ENCODE peak calls at places on chromosomes 5 and 9, in eight cellular contexts. L, P, Y, U, T, F, A and M are unnamed samples.

GRCh38 chr9:134434896-134435506 is 108.7 kb downstream of the RXRA start:
- DNase-seq in L (no peak), P (peak), Y (no peak), U (peak), T (peak), F (peak), A (peak), M (peak)

GRCh38 chr5:181204561-181205401 is at the start of gene TRIM7:
- DNase-seq in L (no peak), P (no peak), Y (peak), U (peak), T (no peak), F (peak), A (peak), M (no peak)

GRCh38 chr9:90142580-90142979 is 500.0 kb downstream of the DIRAS2 start:
- DNase-seq in L (peak), P (peak), Y (peak), U (peak), T (peak), F (peak), A (peak), M (no peak)

GRCh38 chr5:7548576-7548975 is 152.6 kb downstream of the ADCY2 start:
- DNase-seq in L (no peak), P (no peak), Y (no peak), U (no peak), T (no peak), F (no peak), A (no peak), M (no peak)

GRCh38 chr5:78002690-78003089 is 226.6 kb upstream of the TBCA start:
- DNase-seq in L (no peak), P (no peak), Y (no peak), U (no peak), T (no peak), F (peak), A (no peak), M (no peak)

GRCh38 chr9:82563841-82564240 is 499.1 kb downstream of the RASEF start:
- DNase-seq in L (no peak), P (no peak), Y (no peak), U (no peak), T (no peak), F (no peak), A (no peak), M (no peak)

GRCh38 chr5:155897761-155898160 is 429.2 kb upstream of the SGCD start:
- DNase-seq in L (no peak), P (no peak), Y (no peak), U (no peak), T (no peak), F (no peak), A (no peak), M (no peak)

GRCh38 chr5:139138790-139139189 is 59.4 kb downstream of the SIL1 start:
- DNase-seq in L (peak), P (no peak), Y (peak), U (peak), T (peak), F (peak), A (no peak), M (no peak)

GRCh38 chr9:134031783-134032182 is 6.5 kb downstream of the BRD3OS start:
- DNase-seq in L (no peak), P (no peak), Y (no peak), U (no peak), T (no peak), F (no peak), A (no peak), M (no peak)

GRCh38 chr5:44987026-44987425 is 178.3 kb downstream of the MRPS30 start:
- DNase-seq in L (no peak), P (no peak), Y (no peak), U (no peak), T (no peak), F (no peak), A (no peak), M (no peak)

GRCh38 chr9:112581469-112582176 is 95.0 kb downstream of the KIAA1958 start:
- DNase-seq in L (no peak), P (no peak), Y (no peak), U (no peak), T (peak), F (no peak), A (no peak), M (no peak)

GRCh38 chr5:139137703-139138102 is 60.5 kb downstream of the SIL1 start:
- DNase-seq in L (peak), P (no peak), Y (peak), U (no peak), T (peak), F (no peak), A (peak), M (no peak)

GRCh38 chr5:179294131-179294780 is 51.0 kb downstream of the ADAMTS2 start:
- DNase-seq in L (no peak), P (no peak), Y (no peak), U (no peak), T (no peak), F (no peak), A (no peak), M (no peak)

GRCh38 chr9:27353405-27354229 is 56.7 kb upstream of the EQTN start:
- DNase-seq in L (no peak), P (no peak), Y (no peak), U (no peak), T (no peak), F (no peak), A (no peak), M (no peak)

GRCh38 chr9:37297592-37297991 is 124.9 kb upstream of the GRHPR start:
- DNase-seq in L (no peak), P (no peak), Y (no peak), U (no peak), T (no peak), F (no peak), A (no peak), M (no peak)

GRCh38 chr9:99241106-99241505 is 19.0 kb downstream of the SEC61B start:
- DNase-seq in L (no peak), P (no peak), Y (peak), U (no peak), T (peak), F (no peak), A (no peak), M (no peak)

GRCh38 chr9:95132406-95133350 is 184.8 kb downstream of the FANCC start:
- DNase-seq in L (no peak), P (no peak), Y (no peak), U (no peak), T (no peak), F (no peak), A (no peak), M (no peak)

GRCh38 chr5:54869691-54870090 is 115.7 kb downstream of the ESM1 start:
- DNase-seq in L (no peak), P (no peak), Y (no peak), U (no peak), T (no peak), F (no peak), A (no peak), M (no peak)

GRCh38 chr9:121699271-121700164 is 48.1 kb downstream of the DAB2IP start:
- DNase-seq in L (no peak), P (peak), Y (peak), U (peak), T (peak), F (peak), A (peak), M (no peak)

GRCh38 chr5:150320048-150320555 is 17.4 kb upstream of the ARSI start:
- DNase-seq in L (no peak), P (peak), Y (no peak), U (peak), T (no peak), F (peak), A (peak), M (no peak)

GRCh38 chr9:80875947-80876346 is 813.4 kb downstream of the TLE1 start:
- DNase-seq in L (no peak), P (no peak), Y (no peak), U (no peak), T (no peak), F (no peak), A (no peak), M (no peak)

GRCh38 chr9:26462751-26463150 is 429.9 kb downstream of the CAAP1 start:
- DNase-seq in L (no peak), P (no peak), Y (no peak), U (no peak), T (no peak), F (no peak), A (no peak), M (no peak)

GRCh38 chr5:136208946-136209345 is 16.0 kb upstream of the SMIM32 start:
- DNase-seq in L (no peak), P (no peak), Y (no peak), U (no peak), T (no peak), F (no peak), A (no peak), M (no peak)

GRCh38 chr9:113707953-113708695 is 168.0 kb upstream of the ZNF618 start:
- DNase-seq in L (no peak), P (no peak), Y (no peak), U (no peak), T (no peak), F (no peak), A (no peak), M (no peak)

GRCh38 chr9:92517046-92517445 is 18.7 kb downstream of the ECM2 start:
- DNase-seq in L (no peak), P (no peak), Y (peak), U (no peak), T (no peak), F (no peak), A (no peak), M (no peak)

GRCh38 chr9:94801685-94802084 is 75.2 kb downstream of the AOPEP start:
- DNase-seq in L (no peak), P (no peak), Y (no peak), U (no peak), T (no peak), F (no peak), A (no peak), M (no peak)

GRCh38 chr9:104746798-104747197 is 685 bp upstream of the NIPSNAP3A start:
- DNase-seq in L (no peak), P (no peak), Y (peak), U (no peak), T (no peak), F (no peak), A (no peak), M (no peak)

GRCh38 chr5:91296691-91297143 is 86.4 kb downstream of the ARRDC3 start:
- DNase-seq in L (no peak), P (peak), Y (no peak), U (peak), T (no peak), F (peak), A (no peak), M (no peak)

GRCh38 chr5:139841549-139841948 is 45.9 kb downstream of the PSD2 start:
- DNase-seq in L (no peak), P (no peak), Y (no peak), U (no peak), T (no peak), F (no peak), A (no peak), M (no peak)

GRCh38 chr5:39992617-39993203 is 567.9 kb upstream of the DAB2 start:
- DNase-seq in L (no peak), P (no peak), Y (no peak), U (no peak), T (no peak), F (no peak), A (no peak), M (no peak)

GRCh38 chr5:68884893-68885292 is 208.9 kb upstream of the SLC30A5 start:
- DNase-seq in L (peak), P (no peak), Y (peak), U (no peak), T (peak), F (no peak), A (no peak), M (no peak)

GRCh38 chr9:88339322-88339721 is 48.9 kb upstream of the SPIN1 start:
- DNase-seq in L (no peak), P (no peak), Y (no peak), U (no peak), T (peak), F (no peak), A (no peak), M (no peak)

GRCh38 chr5:134122530-134122929 is 8.0 kb downstream of the TCF7 start:
- DNase-seq in L (no peak), P (no peak), Y (no peak), U (no peak), T (no peak), F (no peak), A (peak), M (no peak)

GRCh38 chr5:165497707-165498106 is 1992.3 kb downstream of the MAT2B start:
- DNase-seq in L (no peak), P (peak), Y (peak), U (no peak), T (peak), F (no peak), A (no peak), M (no peak)

GRCh38 chr9:114370985-114371335 is 16.8 kb downstream of the AKNA start:
- DNase-seq in L (no peak), P (no peak), Y (no peak), U (no peak), T (no peak), F (no peak), A (no peak), M (no peak)

GRCh38 chr5:30341492-30341891 is 852.0 kb upstream of the CDH6 start:
- DNase-seq in L (no peak), P (no peak), Y (no peak), U (no peak), T (no peak), F (no peak), A (no peak), M (no peak)
- H3K4me3 ChIP-seq in L (no peak), P (no peak), Y (no peak), U (no peak), T (no peak), F (no peak), A (no peak), M (no peak)

DNA sequence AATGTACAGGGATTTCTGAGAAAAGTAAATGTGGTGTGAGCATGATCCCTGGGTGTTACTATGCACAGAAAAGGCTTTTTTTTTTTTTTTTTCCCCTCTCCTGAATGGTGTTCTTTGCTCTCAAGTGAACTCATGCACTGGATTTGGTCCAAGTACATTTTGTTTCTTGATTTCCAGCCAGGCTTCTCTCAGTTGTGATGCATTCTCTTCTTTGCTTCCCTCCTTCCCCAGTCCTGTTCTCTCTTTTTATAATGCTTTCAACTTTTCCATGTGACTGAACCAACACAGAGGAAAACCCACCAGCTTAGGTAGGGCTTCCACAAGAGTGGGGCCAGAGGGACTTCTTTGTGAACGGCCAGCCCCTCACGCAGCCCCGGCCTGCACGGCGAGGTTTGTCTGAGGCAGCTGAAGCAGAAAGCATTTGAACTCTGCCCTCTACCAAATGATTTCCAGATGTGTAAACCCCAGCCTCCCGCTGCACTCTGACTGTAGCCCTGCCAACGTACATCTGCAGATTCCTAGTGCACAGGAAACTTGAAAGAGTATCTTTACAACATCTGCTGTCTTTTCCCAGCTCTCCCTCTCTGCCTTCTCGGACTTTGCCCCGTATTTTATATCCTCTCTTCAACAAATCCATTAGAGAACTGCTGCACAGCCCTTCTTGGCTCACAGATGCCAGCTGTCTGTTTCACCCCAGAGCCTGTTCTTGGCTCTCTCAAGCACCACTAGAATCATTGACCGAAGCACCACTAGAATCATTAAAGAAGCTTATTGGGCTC is 71.8 kb upstream of the CD180 start:
- DNase-seq in L (no peak), P (peak), Y (no peak), U (peak), T (peak), F (peak), A (peak), M (peak)
- H3K27ac ChIP-seq in L (no peak), P (peak), Y (no peak), U (peak), T (peak), F (peak), A (peak), M (peak)

GRCh38 chr5:176812269-176813259 is 2.2 kb downstream of the UNC5A start:
- DNase-seq in L (no peak), P (no peak), Y (peak), U (no peak), T (no peak), F (no peak), A (no peak), M (no peak)
- TF ChIP-seq CTCF in L (peak), P (no peak), Y (peak), U (no peak), T (peak), F (peak), A (peak), M (peak)

DNA sequence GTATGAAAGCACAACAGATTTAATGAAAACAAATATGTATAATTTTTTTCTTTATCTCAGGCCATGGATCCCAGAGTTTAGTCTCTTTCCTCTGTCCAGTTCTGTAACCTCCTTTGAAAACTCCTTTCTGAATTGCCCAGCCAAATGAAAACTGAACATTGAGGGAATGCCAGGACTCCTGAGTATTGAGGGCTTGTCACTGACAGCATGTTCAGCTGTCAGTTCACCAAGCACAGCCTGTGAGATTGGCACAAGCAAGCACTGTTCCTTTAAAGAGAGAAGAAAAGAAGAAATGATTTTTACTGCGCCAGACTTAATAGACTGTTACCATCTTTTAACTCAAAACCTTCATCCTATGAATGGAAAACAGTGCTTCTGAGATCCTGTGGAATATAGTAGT is 27.3 kb downstream of the TTC1 start:
- DNase-seq in L (no peak), P (no peak), Y (no peak), U (peak), T (no peak), F (no peak), A (no peak), M (no peak)
- H3K4me3 ChIP-seq in L (no peak), P (no peak), Y (no peak), U (no peak), T (no peak), F (peak), A (no peak), M (no peak)

DNA sequence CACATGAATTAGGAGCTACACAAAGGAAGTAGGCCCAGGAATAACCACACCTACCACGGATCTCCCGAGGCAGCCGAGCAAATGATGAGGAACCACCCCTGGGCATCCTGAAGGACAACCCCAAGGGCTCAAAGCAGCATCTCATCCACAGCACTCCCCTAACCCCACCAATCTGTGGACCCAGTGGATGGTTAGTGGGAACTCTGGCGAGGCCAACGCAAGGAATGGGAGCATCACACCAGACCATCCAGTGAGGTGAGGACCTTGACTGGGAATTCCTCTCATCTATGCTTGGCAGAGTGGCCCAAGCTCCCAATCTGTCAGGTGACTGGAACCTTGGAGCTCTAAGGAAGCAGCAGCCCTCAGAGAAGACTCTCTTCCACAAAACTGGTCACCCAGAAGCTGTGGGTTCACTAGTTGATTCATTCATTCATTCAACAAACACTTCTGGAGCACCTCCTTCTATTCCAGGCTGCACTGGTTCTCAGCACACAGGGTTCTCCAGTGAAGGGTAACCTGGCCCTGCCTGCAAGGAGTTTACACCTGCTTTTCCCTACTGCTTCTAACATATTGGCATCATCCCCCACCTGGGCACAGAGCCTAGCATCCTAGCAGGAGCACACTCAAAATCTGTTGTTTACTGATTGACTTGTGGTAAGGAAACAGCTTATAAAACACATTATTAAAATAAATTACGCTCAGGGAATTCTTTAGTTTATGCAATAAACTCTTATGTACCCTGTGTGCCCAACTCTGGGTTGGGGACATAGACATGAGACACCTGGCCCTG is 4.9 kb downstream of the ACSL6 start:
- DNase-seq in L (no peak), P (no peak), Y (no peak), U (peak), T (no peak), F (no peak), A (no peak), M (no peak)
- H3K27ac ChIP-seq in L (no peak), P (no peak), Y (no peak), U (no peak), T (no peak), F (no peak), A (no peak), M (no peak)